ENCODE peak calls at places on chromosomes 6 and 20, in eight cellular contexts. One of them, this sample, is unnamed.

GRCh38 chr6:158322724-158323560 is 10.7 kb downstream of the TULP4 start:
- DNase-seq in sigmoid colon: no peak
- DNase-seq in tibial nerve: no peak
- DNase-seq in CD8-positive, alpha-beta memory T cell: no peak
- DNase-seq in AG20443: peak
- DNase-seq in posterior cingulate gyrus: no peak
- DNase-seq in fibroblast of mammary gland: peak
- DNase-seq in activated CD4-positive, alpha-beta T cell treated with anti-CD3 and anti-CD28 coated beads for 4 hours: no peak
- DNase-seq in this sample: peak

GRCh38 chr6:133953634-133954415 is 801 bp downstream of the TBPL1 start:
- DNase-seq in sigmoid colon: no peak
- DNase-seq in tibial nerve: no peak
- DNase-seq in CD8-positive, alpha-beta memory T cell: peak
- DNase-seq in AG20443: no peak
- DNase-seq in posterior cingulate gyrus: no peak
- DNase-seq in fibroblast of mammary gland: no peak
- DNase-seq in activated CD4-positive, alpha-beta T cell treated with anti-CD3 and anti-CD28 coated beads for 4 hours: no peak
- DNase-seq in this sample: peak

GRCh38 chr20:11429168-11429567 is 488.5 kb upstream of the BTBD3 start:
- DNase-seq in sigmoid colon: no peak
- DNase-seq in tibial nerve: no peak
- DNase-seq in CD8-positive, alpha-beta memory T cell: no peak
- DNase-seq in AG20443: no peak
- DNase-seq in posterior cingulate gyrus: no peak
- DNase-seq in fibroblast of mammary gland: no peak
- DNase-seq in activated CD4-positive, alpha-beta T cell treated with anti-CD3 and anti-CD28 coated beads for 4 hours: no peak
- DNase-seq in this sample: no peak

GRCh38 chr6:72132425-72132824 is 246.1 kb downstream of the RIMS1 start:
- DNase-seq in sigmoid colon: no peak
- DNase-seq in tibial nerve: no peak
- DNase-seq in CD8-positive, alpha-beta memory T cell: no peak
- DNase-seq in AG20443: no peak
- DNase-seq in posterior cingulate gyrus: no peak
- DNase-seq in fibroblast of mammary gland: no peak
- DNase-seq in activated CD4-positive, alpha-beta T cell treated with anti-CD3 and anti-CD28 coated beads for 4 hours: no peak
- DNase-seq in this sample: no peak

GRCh38 chr6:43734294-43734665 is 35.7 kb upstream of the VEGFA start:
- DNase-seq in sigmoid colon: no peak
- DNase-seq in tibial nerve: no peak
- DNase-seq in CD8-positive, alpha-beta memory T cell: no peak
- DNase-seq in AG20443: no peak
- DNase-seq in posterior cingulate gyrus: no peak
- DNase-seq in fibroblast of mammary gland: no peak
- DNase-seq in activated CD4-positive, alpha-beta T cell treated with anti-CD3 and anti-CD28 coated beads for 4 hours: no peak
- DNase-seq in this sample: no peak

GRCh38 chr6:157232161-157232895 is 91.0 kb downstream of the TMEM242 start:
- DNase-seq in sigmoid colon: peak
- DNase-seq in tibial nerve: no peak
- DNase-seq in CD8-positive, alpha-beta memory T cell: no peak
- DNase-seq in AG20443: no peak
- DNase-seq in posterior cingulate gyrus: no peak
- DNase-seq in fibroblast of mammary gland: no peak
- DNase-seq in activated CD4-positive, alpha-beta T cell treated with anti-CD3 and anti-CD28 coated beads for 4 hours: no peak
- DNase-seq in this sample: no peak

GRCh38 chr6:52726741-52727535 is 36.3 kb downstream of the GSTA2 start:
- DNase-seq in sigmoid colon: no peak
- DNase-seq in tibial nerve: no peak
- DNase-seq in CD8-positive, alpha-beta memory T cell: no peak
- DNase-seq in AG20443: no peak
- DNase-seq in posterior cingulate gyrus: no peak
- DNase-seq in fibroblast of mammary gland: no peak
- DNase-seq in activated CD4-positive, alpha-beta T cell treated with anti-CD3 and anti-CD28 coated beads for 4 hours: no peak
- DNase-seq in this sample: no peak

GRCh38 chr6:138386897-138387296 is 9.2 kb downstream of the SMIM28 start:
- DNase-seq in sigmoid colon: no peak
- DNase-seq in tibial nerve: no peak
- DNase-seq in CD8-positive, alpha-beta memory T cell: no peak
- DNase-seq in AG20443: no peak
- DNase-seq in posterior cingulate gyrus: no peak
- DNase-seq in fibroblast of mammary gland: no peak
- DNase-seq in activated CD4-positive, alpha-beta T cell treated with anti-CD3 and anti-CD28 coated beads for 4 hours: no peak
- DNase-seq in this sample: no peak

GRCh38 chr6:99143108-99143828 is 195.5 kb upstream of the FBXL4 start:
- DNase-seq in sigmoid colon: no peak
- DNase-seq in tibial nerve: no peak
- DNase-seq in CD8-positive, alpha-beta memory T cell: no peak
- DNase-seq in AG20443: no peak
- DNase-seq in posterior cingulate gyrus: no peak
- DNase-seq in fibroblast of mammary gland: no peak
- DNase-seq in activated CD4-positive, alpha-beta T cell treated with anti-CD3 and anti-CD28 coated beads for 4 hours: no peak
- DNase-seq in this sample: no peak

GRCh38 chr20:12816009-12816408 is 192.8 kb upstream of the SPTLC3 start:
- DNase-seq in sigmoid colon: no peak
- DNase-seq in tibial nerve: no peak
- DNase-seq in CD8-positive, alpha-beta memory T cell: no peak
- DNase-seq in AG20443: no peak
- DNase-seq in posterior cingulate gyrus: no peak
- DNase-seq in fibroblast of mammary gland: no peak
- DNase-seq in activated CD4-positive, alpha-beta T cell treated with anti-CD3 and anti-CD28 coated beads for 4 hours: no peak
- DNase-seq in this sample: no peak

GRCh38 chr20:63246490-63247284 is 7.6 kb downstream of the NKAIN4 start:
- DNase-seq in sigmoid colon: no peak
- DNase-seq in tibial nerve: no peak
- DNase-seq in CD8-positive, alpha-beta memory T cell: no peak
- DNase-seq in AG20443: no peak
- DNase-seq in posterior cingulate gyrus: no peak
- DNase-seq in fibroblast of mammary gland: no peak
- DNase-seq in activated CD4-positive, alpha-beta T cell treated with anti-CD3 and anti-CD28 coated beads for 4 hours: no peak
- DNase-seq in this sample: no peak

GRCh38 chr6:25601797-25602679 is 50.0 kb upstream of the SCGN start:
- DNase-seq in sigmoid colon: no peak
- DNase-seq in tibial nerve: no peak
- DNase-seq in CD8-positive, alpha-beta memory T cell: peak
- DNase-seq in AG20443: peak
- DNase-seq in posterior cingulate gyrus: no peak
- DNase-seq in fibroblast of mammary gland: peak
- DNase-seq in activated CD4-positive, alpha-beta T cell treated with anti-CD3 and anti-CD28 coated beads for 4 hours: no peak
- DNase-seq in this sample: peak

GRCh38 chr6:47117314-47117713 is 75.2 kb upstream of the ADGRF1 start:
- DNase-seq in sigmoid colon: no peak
- DNase-seq in tibial nerve: no peak
- DNase-seq in CD8-positive, alpha-beta memory T cell: no peak
- DNase-seq in AG20443: no peak
- DNase-seq in posterior cingulate gyrus: no peak
- DNase-seq in fibroblast of mammary gland: no peak
- DNase-seq in activated CD4-positive, alpha-beta T cell treated with anti-CD3 and anti-CD28 coated beads for 4 hours: no peak
- DNase-seq in this sample: no peak

This sample was measured in CD4-positive, CD25-positive, alpha-beta regulatory T cell.